ENCODE peak calls at places on chromosomes 2 and 18, in seven cellular contexts. N, R, K, T, A, M and J are unnamed samples.
A peak's percentile ranks its signal among the peaks of the same experiment; 100 is the strongest.

GRCh38 chr2:81551040-81551634 is 1246.6 kb upstream of the LRRTM1 start:
- DNase-seq in K (no peak), R (no peak), A (no peak), M (no peak), N (no peak), T (no peak), J (no peak)

GRCh38 chr2:73285162-73285739 is 973 bp upstream of the FBXO41 start:
- DNase-seq in N (no peak), T (peak; percentile 60), R (no peak), K (no peak), M (no peak), A (no peak), J (no peak)

GRCh38 chr2:145199832-145200231 is 679.9 kb upstream of the ZEB2 start:
- DNase-seq in T (no peak), A (no peak), K (no peak), R (no peak), M (no peak), N (no peak), J (no peak)

GRCh38 chr2:234564719-234565118 is 67.8 kb upstream of the ARL4C start:
- DNase-seq in M (no peak), A (no peak), T (no peak), N (no peak), R (no peak), K (no peak), J (no peak)

GRCh38 chr18:55324166-55324565 is 263.8 kb downstream of the TCF4 start:
- DNase-seq in K (no peak), R (no peak), T (no peak), N (no peak), A (no peak), M (no peak), J (no peak)

GRCh38 chr18:10705786-10706185 is 180.0 kb downstream of the NAPG start:
- DNase-seq in A (no peak), R (no peak), M (no peak), N (no peak), T (no peak), K (no peak), J (no peak)

GRCh38 chr2:86498468-86499260 is 57.5 kb downstream of the KDM3A start:
- DNase-seq in N (no peak), R (no peak), K (no peak), T (no peak), M (no peak), A (no peak), J (peak; percentile 97)

GRCh38 chr2:67463810-67464209 is 66.7 kb downstream of the ETAA1 start:
- DNase-seq in T (no peak), M (no peak), K (no peak), N (peak; percentile 5), R (no peak), A (no peak), J (peak; percentile 98)